ENCODE peak calls at places on chromosomes 11 and 22, in ten cellular contexts. N is activated CD8-positive, alpha-beta memory T cell treated with anti-CD3 and anti-CD28 coated beads, Interleukin-2, amount 50 U/mL, for 48 hours; T is RWPE1; Q is renal cortical epithelial cell; D is neural crest cell; R is ureter; F is HT1080; X is COR-L47; G is small intestine; H is activated naive CD4-positive, alpha-beta T cell. O is an unnamed sample.

GRCh38 chr11:35235944-35236666 is 97.1 kb downstream of the CD44 start:
- DNase-seq in N (peak), T (peak), Q (peak), D (no peak), R (no peak), F (peak), X (no peak), G (peak), H (no peak), O (no peak)

GRCh38 chr22:28899199-28899853 is 16.0 kb downstream of the ZNRF3 start:
- DNase-seq in N (no peak), T (peak), Q (peak), D (no peak), R (no peak), F (peak), X (no peak), G (no peak), H (no peak), O (no peak)

GRCh38 chr11:46535688-46536087 is 58.1 kb downstream of the AMBRA1 start:
- DNase-seq in N (no peak), T (no peak), Q (no peak), D (no peak), R (no peak), F (no peak), X (no peak), G (no peak), H (no peak), O (no peak)

GRCh38 chr11:44120169-44120568 is 24.7 kb downstream of the EXT2 start:
- DNase-seq in N (no peak), T (peak), Q (no peak), D (no peak), R (no peak), F (no peak), X (no peak), G (no peak), H (no peak), O (no peak)

GRCh38 chr22:25084405-25085107 is 115.1 kb upstream of the CRYBB3 start:
- DNase-seq in N (no peak), T (no peak), Q (no peak), D (no peak), R (no peak), F (no peak), X (no peak), G (no peak), H (no peak), O (no peak)

GRCh38 chr11:34667810-34668582 is 47.1 kb downstream of the EHF start:
- DNase-seq in N (no peak), T (no peak), Q (no peak), D (no peak), R (no peak), F (no peak), X (peak), G (no peak), H (no peak), O (no peak)

GRCh38 chr11:11567862-11568650 is 53.7 kb downstream of the GALNT18 start:
- DNase-seq in N (peak), T (peak), Q (peak), D (no peak), R (no peak), F (peak), X (no peak), G (no peak), H (no peak), O (no peak)

GRCh38 chr11:125990244-125990643 is 44.4 kb downstream of the VSIG10L2 start:
- DNase-seq in N (no peak), T (no peak), Q (peak), D (no peak), R (no peak), F (no peak), X (no peak), G (no peak), H (no peak), O (no peak)

GRCh38 chr11:117143390-117143789 is 697 bp upstream of the PAFAH1B2 start:
- DNase-seq in N (peak), T (peak), Q (peak), D (no peak), R (no peak), F (peak), X (peak), G (peak), H (no peak), O (peak)

GRCh38 chr11:24635588-24636290 is 138.9 kb downstream of the LUZP2 start:
- DNase-seq in N (no peak), T (peak), Q (peak), D (no peak), R (no peak), F (peak), X (no peak), G (no peak), H (no peak), O (no peak)

GRCh38 chr22:26367402-26368245 is 61.4 kb upstream of the ASPHD2 start:
- DNase-seq in N (peak), T (peak), Q (peak), D (peak), R (no peak), F (peak), X (peak), G (peak), H (no peak), O (peak)

GRCh38 chr11:46364056-46364455 is 16.8 kb downstream of the DGKZ start:
- DNase-seq in N (no peak), T (no peak), Q (no peak), D (no peak), R (no peak), F (no peak), X (no peak), G (no peak), H (no peak), O (no peak)

GRCh38 chr22:43235445-43236400 is 48.8 kb upstream of the TTLL12 start:
- DNase-seq in N (no peak), T (no peak), Q (no peak), D (no peak), R (no peak), F (no peak), X (no peak), G (peak), H (no peak), O (no peak)

GRCh38 chr11:14454861-14455632 is 44.6 kb downstream of the COPB1 start:
- DNase-seq in N (no peak), T (peak), Q (peak), D (no peak), R (no peak), F (peak), X (no peak), G (peak), H (no peak), O (no peak)

GRCh38 chr11:13963169-13963948 is 836 bp downstream of the SPON1 start:
- DNase-seq in N (peak), T (no peak), Q (no peak), D (peak), R (peak), F (no peak), X (peak), G (peak), H (no peak), O (no peak)